ENCODE peak calls at places on chromosomes 6 and 20, in seven cellular contexts. One of them, this sample, is unnamed.

GRCh38 chr6:148445620-148446019 is 103.0 kb downstream of the SASH1 start:
- DNase-seq in IMR-90: peak; percentile 85
- DNase-seq in mesenchymal stem cell: peak; percentile 87
- DNase-seq in H9: no peak
- DNase-seq in H1: no peak
- DNase-seq in trophoblast cell: peak; percentile 57
- DNase-seq in neuronal stem cell: no peak
- DNase-seq in this sample: no peak

GRCh38 chr6:144006731-144007454 is 1.2 kb downstream of the PLAGL1 start:
- DNase-seq in mesenchymal stem cell: peak; percentile 65
- DNase-seq in IMR-90: peak; percentile 75
- DNase-seq in trophoblast cell: peak; percentile 53
- DNase-seq in H1: no peak
- DNase-seq in neuronal stem cell: no peak
- DNase-seq in H9: no peak
- DNase-seq in this sample: peak; percentile 19

GRCh38 chr6:17673543-17674254 is 33.0 kb downstream of the NUP153 start:
- DNase-seq in H9: no peak
- DNase-seq in mesenchymal stem cell: no peak
- DNase-seq in trophoblast cell: no peak
- DNase-seq in neuronal stem cell: no peak
- DNase-seq in IMR-90: no peak
- DNase-seq in H1: no peak
- DNase-seq in this sample: no peak

GRCh38 chr6:154157082-154157481 is 118.0 kb downstream of the OPRM1 start:
- DNase-seq in IMR-90: no peak
- DNase-seq in H9: no peak
- DNase-seq in H1: no peak
- DNase-seq in neuronal stem cell: no peak
- DNase-seq in mesenchymal stem cell: no peak
- DNase-seq in trophoblast cell: no peak
- DNase-seq in this sample: no peak

GRCh38 chr6:146363838-146364607 is 179.6 kb upstream of the RAB32 start:
- DNase-seq in IMR-90: no peak
- DNase-seq in H1: no peak
- DNase-seq in trophoblast cell: no peak
- DNase-seq in mesenchymal stem cell: no peak
- DNase-seq in neuronal stem cell: no peak
- DNase-seq in H9: no peak
- DNase-seq in this sample: peak; percentile 63

GRCh38 chr20:48739395-48740268 is 88.2 kb downstream of the PREX1 start:
- DNase-seq in H1: no peak
- DNase-seq in mesenchymal stem cell: no peak
- DNase-seq in trophoblast cell: no peak
- DNase-seq in neuronal stem cell: no peak
- DNase-seq in IMR-90: no peak
- DNase-seq in H9: no peak
- DNase-seq in this sample: no peak

GRCh38 chr6:11663519-11663918 is 115.1 kb downstream of the ADTRP start:
- DNase-seq in trophoblast cell: no peak
- DNase-seq in H1: no peak
- DNase-seq in neuronal stem cell: no peak
- DNase-seq in IMR-90: no peak
- DNase-seq in H9: no peak
- DNase-seq in mesenchymal stem cell: no peak
- DNase-seq in this sample: peak; percentile 63

GRCh38 chr6:81752969-81753708 is 658 bp upstream of the TENT5A start:
- DNase-seq in IMR-90: peak; percentile 89
- DNase-seq in H1: peak; percentile 69
- DNase-seq in neuronal stem cell: peak; percentile 66
- DNase-seq in trophoblast cell: peak; percentile 92
- DNase-seq in mesenchymal stem cell: peak; percentile 96
- DNase-seq in H9: peak; percentile 76
- DNase-seq in this sample: peak; percentile 65

GRCh38 chr6:166910601-166911000 is 45.7 kb downstream of the RNASET2 start:
- DNase-seq in H1: no peak
- DNase-seq in mesenchymal stem cell: no peak
- DNase-seq in trophoblast cell: no peak
- DNase-seq in neuronal stem cell: no peak
- DNase-seq in H9: no peak
- DNase-seq in IMR-90: peak; percentile 47
- DNase-seq in this sample: no peak

GRCh38 chr6:15662246-15663056 is at the start of gene DTNBP1:
- DNase-seq in trophoblast cell: peak; percentile 63
- DNase-seq in mesenchymal stem cell: peak; percentile 48
- DNase-seq in H1: peak; percentile 88
- DNase-seq in IMR-90: peak; percentile 16
- DNase-seq in H9: peak; percentile 83
- DNase-seq in neuronal stem cell: peak; percentile 75
- DNase-seq in this sample: peak; percentile 66

GRCh38 chr6:7787137-7787575 is 61.3 kb downstream of the BMP6 start:
- DNase-seq in IMR-90: peak; percentile 74
- DNase-seq in H1: no peak
- DNase-seq in neuronal stem cell: no peak
- DNase-seq in H9: no peak
- DNase-seq in mesenchymal stem cell: peak; percentile 5
- DNase-seq in trophoblast cell: peak; percentile 49
- DNase-seq in this sample: no peak

GRCh38 chr6:10877012-10877411 is 4.8 kb downstream of the GCM2 start:
- DNase-seq in H9: no peak
- DNase-seq in trophoblast cell: no peak
- DNase-seq in H1: no peak
- DNase-seq in neuronal stem cell: no peak
- DNase-seq in IMR-90: no peak
- DNase-seq in mesenchymal stem cell: no peak
- DNase-seq in this sample: no peak

GRCh38 chr6:169274761-169275160 is 21.1 kb upstream of the THBS2 start:
- DNase-seq in trophoblast cell: no peak
- DNase-seq in neuronal stem cell: no peak
- DNase-seq in mesenchymal stem cell: no peak
- DNase-seq in IMR-90: peak; percentile 50
- DNase-seq in H9: no peak
- DNase-seq in H1: no peak
- DNase-seq in this sample: no peak

GRCh38 chr20:49582413-49583334 is 14.7 kb upstream of the PTGIS start:
- DNase-seq in IMR-90: no peak
- DNase-seq in neuronal stem cell: no peak
- DNase-seq in trophoblast cell: no peak
- DNase-seq in mesenchymal stem cell: no peak
- DNase-seq in H1: no peak
- DNase-seq in H9: no peak
- DNase-seq in this sample: no peak

GRCh38 chr6:35943390-35943789 is 22.5 kb upstream of the SRPK1 start:
- DNase-seq in trophoblast cell: no peak
- DNase-seq in H1: no peak
- DNase-seq in neuronal stem cell: no peak
- DNase-seq in mesenchymal stem cell: no peak
- DNase-seq in H9: no peak
- DNase-seq in IMR-90: no peak
- DNase-seq in this sample: no peak
- H3K79me1 ChIP-seq in trophoblast cell: no peaks in the 10 kb centered on the region
- H3K79me1 ChIP-seq in H1: no peaks in the 10 kb centered on the region
- H3K79me1 ChIP-seq in neuronal stem cell: no peaks in the 10 kb centered on the region
- H3K79me1 ChIP-seq in mesenchymal stem cell: no peaks in the 10 kb centered on the region
- H3K79me1 ChIP-seq in H9: no peaks in the 10 kb centered on the region
- H3K79me1 ChIP-seq in IMR-90: no peaks in the 10 kb centered on the region
- H3K79me1 ChIP-seq in this sample: no peaks in the 10 kb centered on the region

GRCh38 chr6:150656156-150656555 is 56.5 kb downstream of the PLEKHG1 start:
- DNase-seq in neuronal stem cell: no peak
- DNase-seq in IMR-90: no peak
- DNase-seq in H1: no peak
- DNase-seq in H9: no peak
- DNase-seq in mesenchymal stem cell: no peak
- DNase-seq in trophoblast cell: no peak
- DNase-seq in this sample: no peak
- H3K18ac ChIP-seq in neuronal stem cell: no peak overlapping the region
- H3K18ac ChIP-seq in IMR-90: no peak overlapping the region
- H3K18ac ChIP-seq in H1: no peak overlapping the region
- H3K18ac ChIP-seq in H9: no peak overlapping the region
- H3K18ac ChIP-seq in mesenchymal stem cell: no peak overlapping the region
- H3K18ac ChIP-seq in trophoblast cell: no peak overlapping the region
- H3K18ac ChIP-seq in this sample: no peak overlapping the region

GRCh38 chr20:46852313-46852712 is 42.3 kb upstream of the EYA2 start:
- DNase-seq in neuronal stem cell: no peak
- DNase-seq in mesenchymal stem cell: no peak
- DNase-seq in H9: no peak
- DNase-seq in trophoblast cell: no peak
- DNase-seq in H1: no peak
- DNase-seq in IMR-90: no peak
- DNase-seq in this sample: no peak

GRCh38 chr20:46849751-46850150 is 44.9 kb upstream of the EYA2 start:
- DNase-seq in H1: no peak
- DNase-seq in trophoblast cell: no peak
- DNase-seq in H9: no peak
- DNase-seq in IMR-90: no peak
- DNase-seq in neuronal stem cell: no peak
- DNase-seq in mesenchymal stem cell: no peak
- DNase-seq in this sample: no peak

GRCh38 chr20:46850416-46850815 is 44.2 kb upstream of the EYA2 start:
- DNase-seq in IMR-90: no peak
- DNase-seq in neuronal stem cell: no peak
- DNase-seq in H1: no peak
- DNase-seq in trophoblast cell: no peak
- DNase-seq in mesenchymal stem cell: no peak
- DNase-seq in H9: no peak
- DNase-seq in this sample: no peak

GRCh38 chr20:46850896-46851295 is 43.7 kb upstream of the EYA2 start:
- DNase-seq in H1: no peak
- DNase-seq in mesenchymal stem cell: no peak
- DNase-seq in H9: no peak
- DNase-seq in IMR-90: no peak
- DNase-seq in neuronal stem cell: no peak
- DNase-seq in trophoblast cell: no peak
- DNase-seq in this sample: no peak

DNA sequence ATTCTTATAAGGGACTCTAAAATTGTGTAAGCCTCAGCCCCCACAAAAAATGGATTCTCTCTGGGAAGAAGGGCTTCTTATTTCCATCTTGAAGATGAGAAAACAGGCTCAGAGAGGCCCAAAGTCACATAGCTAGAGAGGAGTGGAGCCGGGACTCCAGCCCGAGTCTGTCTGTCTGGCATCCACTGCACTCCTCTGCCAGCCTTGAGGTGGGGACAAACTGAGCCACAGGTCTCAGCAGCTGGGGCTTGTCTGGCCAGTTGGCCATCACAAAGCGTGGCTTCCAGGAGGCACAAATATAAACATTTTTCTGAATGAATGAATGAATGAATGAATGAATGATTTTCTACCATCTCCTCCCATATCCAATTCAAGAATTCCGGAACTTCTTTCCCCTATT is 42.9 kb upstream of the EYA2 start:
- DNase-seq in mesenchymal stem cell: no peak
- DNase-seq in neuronal stem cell: no peak
- DNase-seq in trophoblast cell: no peak
- DNase-seq in H9: no peak
- DNase-seq in IMR-90: no peak
- DNase-seq in H1: no peak
- DNase-seq in this sample: no peak
- H3K79me1 ChIP-seq in mesenchymal stem cell: no peaks in the 10 kb centered on the region
- H3K79me1 ChIP-seq in neuronal stem cell: no peaks in the 10 kb centered on the region
- H3K79me1 ChIP-seq in trophoblast cell: no peaks in the 10 kb centered on the region
- H3K79me1 ChIP-seq in H9: no peaks in the 10 kb centered on the region
- H3K79me1 ChIP-seq in IMR-90: no peaks in the 10 kb centered on the region
- H3K79me1 ChIP-seq in H1: no peaks in the 10 kb centered on the region
- H3K79me1 ChIP-seq in this sample: no peaks in the 10 kb centered on the region

GRCh38 chr6:22558288-22558882 is 11.0 kb upstream of the HDGFL1 start:
- DNase-seq in trophoblast cell: no peak
- DNase-seq in IMR-90: peak; percentile 21
- DNase-seq in mesenchymal stem cell: peak; percentile 11
- DNase-seq in neuronal stem cell: no peak
- DNase-seq in H1: no peak
- DNase-seq in H9: no peak
- DNase-seq in this sample: no peak
- H3K18ac ChIP-seq in trophoblast cell: no peak overlapping the region
- H3K18ac ChIP-seq in IMR-90: no peak overlapping the region
- H3K18ac ChIP-seq in mesenchymal stem cell: no peak overlapping the region
- H3K18ac ChIP-seq in neuronal stem cell: no peak overlapping the region
- H3K18ac ChIP-seq in H1: no peak overlapping the region
- H3K18ac ChIP-seq in H9: no peak overlapping the region
- H3K18ac ChIP-seq in this sample: no peak overlapping the region

DNA sequence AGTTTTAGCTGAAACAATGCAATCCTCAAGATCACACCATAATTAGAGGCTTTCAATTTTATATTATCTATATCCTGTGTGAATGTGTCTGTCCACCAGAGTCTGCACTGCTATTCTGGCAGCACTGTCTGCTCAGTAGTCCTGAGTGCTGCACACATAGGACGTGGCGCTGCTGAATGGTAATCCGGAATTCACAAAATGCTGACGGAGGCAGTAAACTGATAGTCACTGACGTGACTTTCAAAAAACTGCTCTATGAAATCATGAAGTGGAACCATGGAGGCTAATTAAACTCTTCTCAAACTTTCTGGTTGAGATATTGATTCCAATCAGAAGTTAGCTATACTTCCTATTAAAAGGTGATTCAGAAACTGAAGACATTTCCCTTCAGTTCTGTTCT is 190.8 kb upstream of the NOX3 start:
- DNase-seq in H1: no peak
- DNase-seq in neuronal stem cell: no peak
- DNase-seq in mesenchymal stem cell: peak; percentile 25
- DNase-seq in trophoblast cell: no peak
- DNase-seq in H9: no peak
- DNase-seq in IMR-90: peak; percentile 32
- DNase-seq in this sample: no peak
- H3K79me1 ChIP-seq in H1: no peaks in the 10 kb centered on the region
- H3K79me1 ChIP-seq in neuronal stem cell: no peaks in the 10 kb centered on the region
- H3K79me1 ChIP-seq in mesenchymal stem cell: no peaks in the 10 kb centered on the region
- H3K79me1 ChIP-seq in trophoblast cell: no peaks in the 10 kb centered on the region
- H3K79me1 ChIP-seq in H9: no peaks in the 10 kb centered on the region
- H3K79me1 ChIP-seq in IMR-90: no peaks in the 10 kb centered on the region
- H3K79me1 ChIP-seq in this sample: no peaks in the 10 kb centered on the region

DNA sequence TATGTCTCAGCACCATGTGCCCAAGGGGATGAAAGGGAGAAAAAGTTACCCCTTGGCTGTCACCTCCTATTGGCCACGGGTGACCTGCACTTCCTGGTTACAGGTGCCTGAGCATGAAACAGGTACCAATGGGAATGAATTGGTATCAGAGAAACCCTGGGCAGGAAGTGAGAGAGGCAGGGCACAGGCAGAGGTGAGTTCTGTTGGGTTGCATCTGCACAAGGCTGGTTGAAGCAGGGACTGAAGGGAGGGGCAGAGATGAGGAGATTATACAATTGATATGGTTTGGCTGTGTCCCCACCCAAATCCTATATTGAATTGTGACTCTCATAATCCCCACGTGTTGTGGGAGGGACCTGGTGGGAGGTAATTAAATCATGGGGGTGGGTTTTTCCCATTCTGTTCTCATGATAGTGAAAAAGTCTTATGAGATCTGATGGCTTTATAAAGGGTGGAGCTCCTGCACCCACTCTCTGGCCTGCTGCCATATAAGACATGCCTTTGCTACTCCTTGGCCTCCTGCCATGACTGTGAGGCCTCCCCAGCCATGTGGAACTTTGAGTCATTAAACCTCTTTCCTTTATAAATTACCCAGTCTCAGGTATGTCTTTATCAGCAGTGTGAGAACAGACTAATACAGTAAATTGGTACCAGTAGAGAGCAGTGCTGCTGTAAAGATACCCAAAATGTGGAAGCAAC is 291.8 kb downstream of the LRFN2 start:
- DNase-seq in neuronal stem cell: no peak
- DNase-seq in H9: no peak
- DNase-seq in mesenchymal stem cell: no peak
- DNase-seq in H1: no peak
- DNase-seq in trophoblast cell: no peak
- DNase-seq in IMR-90: no peak
- DNase-seq in this sample: no peak
- H3K18ac ChIP-seq in neuronal stem cell: no peak overlapping the region
- H3K18ac ChIP-seq in H9: no peak overlapping the region
- H3K18ac ChIP-seq in mesenchymal stem cell: no peak overlapping the region
- H3K18ac ChIP-seq in H1: no peak overlapping the region
- H3K18ac ChIP-seq in trophoblast cell: no peak overlapping the region
- H3K18ac ChIP-seq in IMR-90: no peak overlapping the region
- H3K18ac ChIP-seq in this sample: no peak overlapping the region

This sample was measured in mesendoderm.